ENCODE peak calls at places on chromosomes 5 and 9, in eight cellular contexts. U is GM23248, D is brain microvascular endothelial cell, J is GM23338, Z is psoas muscle, K is PC-9, Q is mesendoderm, E is Peyer's patch. V is an unnamed sample.

GRCh38 chr5:64637144-64637543 is 53.2 kb upstream of the SHISAL2B start:
- DNase-seq in U (no peak), D (no peak), J (no peak), Z (no peak), K (no peak), Q (peak), E (no peak), V (no peak)

GRCh38 chr9:73348485-73348884 is 196.8 kb downstream of the ANXA1 start:
- DNase-seq in U (peak), D (no peak), J (peak), Z (no peak), K (no peak), Q (peak), E (no peak), V (no peak)

GRCh38 chr5:130243641-130244040 is 339.4 kb downstream of the CHSY3 start:
- DNase-seq in U (no peak), D (no peak), J (peak), Z (no peak), K (no peak), Q (peak), E (no peak), V (no peak)

GRCh38 chr5:60196382-60197113 is 303.0 kb upstream of the PDE4D start:
- DNase-seq in U (peak), D (peak), J (no peak), Z (peak), K (peak), Q (peak), E (peak), V (peak)

GRCh38 chr5:95080026-95080425 is 204.9 kb downstream of the MCTP1 start:
- DNase-seq in U (no peak), D (no peak), J (no peak), Z (no peak), K (no peak), Q (no peak), E (no peak), V (no peak)

GRCh38 chr9:106655966-106656365 is 207.0 kb upstream of the ZNF462 start:
- DNase-seq in U (no peak), D (no peak), J (no peak), Z (no peak), K (no peak), Q (no peak), E (no peak), V (no peak)

GRCh38 chr5:176810687-176811501 is 535 bp downstream of the UNC5A start:
- DNase-seq in U (peak), D (no peak), J (peak), Z (no peak), K (no peak), Q (no peak), E (no peak), V (no peak)

GRCh38 chr9:109437286-109437685 is 60.8 kb downstream of the PTPN3 start:
- DNase-seq in U (no peak), D (no peak), J (no peak), Z (no peak), K (no peak), Q (no peak), E (no peak), V (no peak)

GRCh38 chr9:108768739-108769138 is 87.0 kb downstream of the ACTL7B start:
- DNase-seq in U (no peak), D (no peak), J (no peak), Z (no peak), K (no peak), Q (no peak), E (no peak), V (no peak)

GRCh38 chr9:72749276-72749675 is 203.6 kb downstream of the ALDH1A1 start:
- DNase-seq in U (no peak), D (no peak), J (no peak), Z (no peak), K (no peak), Q (no peak), E (peak), V (peak)

GRCh38 chr9:96137666-96138429 is 164.1 kb downstream of the HSD17B3 start:
- DNase-seq in U (peak), D (peak), J (no peak), Z (no peak), K (no peak), Q (peak), E (no peak), V (no peak)

GRCh38 chr9:89450213-89450612 is 47.7 kb downstream of the SEMA4D start:
- DNase-seq in U (no peak), D (no peak), J (no peak), Z (no peak), K (no peak), Q (no peak), E (no peak), V (no peak)

GRCh38 chr9:89454498-89455355 is 43.2 kb downstream of the SEMA4D start:
- DNase-seq in U (no peak), D (no peak), J (no peak), Z (no peak), K (no peak), Q (no peak), E (no peak), V (no peak)

GRCh38 chr9:89452561-89452960 is 45.4 kb downstream of the SEMA4D start:
- DNase-seq in U (no peak), D (no peak), J (no peak), Z (no peak), K (no peak), Q (no peak), E (no peak), V (no peak)

GRCh38 chr9:89455356-89455824 is 42.5 kb downstream of the SEMA4D start:
- DNase-seq in U (no peak), D (no peak), J (no peak), Z (no peak), K (no peak), Q (no peak), E (peak), V (no peak)

DNA sequence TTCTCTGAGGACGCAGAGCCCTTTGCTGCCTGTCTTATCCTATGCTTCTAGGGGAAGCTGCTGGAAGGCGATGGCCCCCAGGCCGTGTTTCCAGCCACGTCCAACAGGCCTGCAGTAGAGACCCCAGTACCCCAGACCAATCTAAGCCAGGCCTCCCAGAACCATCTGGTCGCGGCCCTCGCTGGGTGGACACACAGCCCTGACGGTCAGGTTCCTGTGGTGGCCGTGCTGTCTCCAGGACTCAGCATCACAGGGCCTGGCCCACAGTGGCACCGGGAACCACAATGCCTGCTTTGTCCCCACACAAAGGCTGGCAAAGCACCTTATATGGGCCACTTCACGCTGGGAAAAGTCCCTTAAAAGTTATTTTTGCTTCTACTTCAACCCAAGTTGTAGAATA is 44.5 kb downstream of the SEMA4D start:
- DNase-seq in U (no peak), D (no peak), J (no peak), Z (no peak), K (no peak), Q (no peak), E (no peak), V (no peak)
- H3K27ac ChIP-seq in U (no peak), D (no peak), J (no peak), Z (no peak), K (no peak), Q (no peak), E (no peak), V (no peak)

GRCh38 chr5:88276378-88276777 is 7.7 kb upstream of the TMEM161B start:
- DNase-seq in U (no peak), D (no peak), J (no peak), Z (no peak), K (no peak), Q (no peak), E (no peak), V (no peak)
- H3K27ac ChIP-seq in U (no peak), D (no peak), J (no peak), Z (no peak), K (no peak), Q (no peak), E (no peak), V (no peak)

GRCh38 chr9:14389622-14390021 is 75.7 kb upstream of the NFIB start:
- DNase-seq in U (no peak), D (no peak), J (no peak), Z (no peak), K (no peak), Q (no peak), E (no peak), V (no peak)
- H3K27ac ChIP-seq in U (no peak), D (no peak), J (no peak), Z (no peak), K (no peak), Q (no peak), E (no peak), V (no peak)

DNA sequence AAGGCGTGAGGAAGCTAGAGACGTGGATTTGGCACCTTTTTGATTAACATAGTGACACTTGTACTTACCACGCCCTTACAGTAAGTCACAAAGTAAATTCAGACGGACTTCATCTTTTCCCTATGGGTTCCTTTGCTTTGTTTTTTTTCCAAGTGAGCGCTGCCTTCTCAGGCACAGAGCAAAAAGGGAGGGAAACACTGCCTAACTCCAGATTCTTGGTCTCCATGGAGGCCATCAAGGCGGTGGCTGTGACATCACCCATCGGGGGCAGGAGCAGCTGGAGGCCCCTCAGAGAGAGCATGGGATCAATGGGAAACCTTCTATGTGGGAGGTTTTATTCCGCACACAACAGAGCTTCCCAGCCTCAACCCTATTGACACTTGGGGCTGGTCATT is 45.4 kb downstream of the ERGIC1 start:
- DNase-seq in U (no peak), D (no peak), J (no peak), Z (no peak), K (no peak), Q (no peak), E (no peak), V (no peak)
- H3K27ac ChIP-seq in U (peak), D (peak), J (no peak), Z (peak), K (no peak), Q (no peak), E (peak), V (no peak)

GRCh38 chr5:93580387-93581100 is 475 bp downstream of the NR2F1-AS1 start:
- DNase-seq in U (peak), D (no peak), J (no peak), Z (no peak), K (peak), Q (no peak), E (no peak), V (no peak)

GRCh38 chr5:93582677-93583524 is at the start of gene NR2F1:
- DNase-seq in U (peak), D (peak), J (peak), Z (peak), K (peak), Q (peak), E (peak), V (no peak)

GRCh38 chr5:93583525-93583798 is 440 bp downstream of the NR2F1 start:
- DNase-seq in U (no peak), D (no peak), J (no peak), Z (no peak), K (no peak), Q (no peak), E (no peak), V (no peak)

GRCh38 chr5:93583799-93584530 is 943 bp downstream of the NR2F1 start:
- DNase-seq in U (peak), D (no peak), J (peak), Z (peak), K (peak), Q (peak), E (no peak), V (no peak)

DNA sequence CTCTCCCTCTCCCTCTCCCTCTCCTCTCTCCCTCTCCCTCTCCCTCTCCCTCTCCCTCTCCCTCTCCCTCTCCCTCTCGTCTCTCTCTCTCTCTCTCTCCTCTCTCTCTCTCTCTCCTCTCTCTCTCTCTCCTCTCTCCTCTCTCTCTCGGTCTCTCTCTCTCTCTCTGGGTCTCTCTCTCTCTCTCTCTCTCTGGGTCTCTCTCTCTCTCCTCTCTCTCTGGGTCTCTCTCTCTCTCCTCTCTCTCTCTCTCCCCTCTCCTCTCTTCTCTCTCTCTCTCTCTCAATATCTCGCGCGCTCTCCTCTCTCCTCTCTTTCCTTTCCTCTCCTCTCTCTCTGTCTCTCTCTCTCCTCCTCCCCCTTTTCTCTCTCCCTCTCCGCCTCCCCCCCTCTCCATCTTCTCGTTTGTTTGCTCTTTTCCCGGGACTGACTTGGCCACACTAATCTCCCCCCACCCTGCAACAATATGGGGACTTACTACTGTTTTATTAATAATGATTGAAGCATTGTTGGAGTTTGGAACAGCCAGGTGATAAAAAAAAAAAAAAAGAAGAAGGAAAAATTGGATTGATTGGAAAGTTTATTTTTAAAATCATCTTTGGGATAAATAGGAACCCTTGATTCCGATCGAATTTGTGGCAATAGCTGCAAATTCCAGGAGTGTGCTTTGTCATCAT is 857 bp upstream of the NR2F1-AS1 start:
- DNase-seq in U (peak), D (peak), J (peak), Z (no peak), K (peak), Q (peak), E (no peak), V (no peak)
- H3K27ac ChIP-seq in U (peak), D (peak), J (no peak), Z (no peak), K (peak), Q (no peak), E (no peak), V (no peak)